ENCODE peak calls at places on chromosome 20, in six cellular contexts. T is mucosa of gallbladder; V is activated T-cell treated with anti-CD3 and anti-CD28 coated beads, Interleukin-2, amount 50 U/mL, for 72 hours; E is epithelial cell of proximal tubule; B is amygdala; R is kidney tubule cell. A is an unnamed sample.

GRCh38 chr20:37310951-37311350 is 21.5 kb downstream of the MANBAL start:
- DNase-seq in E (no peak), B (no peak), R (no peak), V (no peak), T (no peak), A (no peak)

GRCh38 chr20:23350855-23351838 is 556 bp downstream of the NXT1 start:
- DNase-seq in V (peak; percentile 70), B (no peak), E (no peak), T (peak; percentile 37), R (peak; percentile 58), A (no peak)

GRCh38 chr20:3777726-3778629 is 3.3 kb downstream of the SPEF1 start:
- DNase-seq in R (peak; percentile 62), T (peak; percentile 65), B (no peak), E (no peak), V (peak; percentile 60), A (no peak)

GRCh38 chr20:59104848-59105247 is 58.8 kb upstream of the ZNF831 start:
- DNase-seq in R (no peak), V (no peak), T (no peak), E (no peak), B (no peak), A (no peak)

GRCh38 chr20:62808211-62808865 is 3.7 kb downstream of the OGFR start:
- DNase-seq in V (peak; percentile 82), R (peak; percentile 55), B (no peak), T (peak; percentile 61), E (no peak), A (peak; percentile 93)

GRCh38 chr20:1424336-1424735 is 31.5 kb upstream of the FKBP1A start:
- DNase-seq in V (no peak), E (no peak), T (no peak), R (no peak), B (no peak), A (no peak)

GRCh38 chr20:59783020-59784010 is 150.1 kb downstream of the SYCP2 start:
- DNase-seq in E (no peak), R (peak; percentile 50), V (peak; percentile 53), T (peak; percentile 32), B (peak; percentile 25), A (peak; percentile 84)

GRCh38 chr20:38426006-38426405 is 9.1 kb downstream of the SNHG17 start:
- DNase-seq in T (no peak), V (no peak), R (peak; percentile 77), B (no peak), E (no peak), A (no peak)

A was measured in osteocyte.